ENCODE peak calls at places on chromosomes 4 and X, in five cellular contexts. One of them, this sample, is unnamed.

GRCh38 chr4:152289963-152290362 is 245.9 kb downstream of the FBXW7 start:
- DNase-seq in transverse colon: no peak
- DNase-seq in GM12878: no peak
- DNase-seq in sigmoid colon: no peak
- DNase-seq in tibial nerve: no peak
- DNase-seq in this sample: no peak

GRCh38 chr4:104446431-104446925 is 48.2 kb downstream of the CXXC4 start:
- DNase-seq in sigmoid colon: no peak
- DNase-seq in GM12878: no peak
- DNase-seq in transverse colon: no peak
- DNase-seq in tibial nerve: no peak
- DNase-seq in this sample: no peak

GRCh38 chr4:59223292-59223941 is 1976.7 kb upstream of the ADGRL3 start:
- DNase-seq in transverse colon: no peak
- DNase-seq in sigmoid colon: no peak
- DNase-seq in GM12878: no peak
- DNase-seq in tibial nerve: no peak
- DNase-seq in this sample: no peak

GRCh38 chr4:8267077-8267476 is 2.5 kb upstream of the HTRA3 start:
- DNase-seq in tibial nerve: peak; percentile 67
- DNase-seq in sigmoid colon: peak; percentile 90
- DNase-seq in transverse colon: peak; percentile 67
- DNase-seq in GM12878: no peak
- DNase-seq in this sample: peak; percentile 88

GRCh38 chr4:142036795-142037583 is 400.6 kb downstream of the IL15 start:
- DNase-seq in transverse colon: no peak
- DNase-seq in sigmoid colon: no peak
- DNase-seq in GM12878: no peak
- DNase-seq in tibial nerve: no peak
- DNase-seq in this sample: no peak

GRCh38 chrX:50812995-50813842 is 775 bp downstream of the SHROOM4 start:
- DNase-seq in sigmoid colon: peak; percentile 69
- DNase-seq in GM12878: no peak
- DNase-seq in tibial nerve: no peak
- DNase-seq in transverse colon: peak; percentile 25
- DNase-seq in this sample: peak; percentile 21

GRCh38 chrX:71164071-71164470 is 19.4 kb downstream of the NLGN3 start:
- DNase-seq in transverse colon: no peak
- DNase-seq in tibial nerve: no peak
- DNase-seq in GM12878: no peak
- DNase-seq in sigmoid colon: peak; percentile 37
- DNase-seq in this sample: no peak

GRCh38 chr4:20313237-20314030 is 61.7 kb downstream of the SLIT2 start:
- DNase-seq in transverse colon: peak; percentile 12
- DNase-seq in tibial nerve: no peak
- DNase-seq in sigmoid colon: no peak
- DNase-seq in GM12878: peak; percentile 1
- DNase-seq in this sample: no peak

GRCh38 chr4:99845179-99845578 is 28.6 kb downstream of the DAPP1 start:
- DNase-seq in transverse colon: no peak
- DNase-seq in sigmoid colon: no peak
- DNase-seq in tibial nerve: no peak
- DNase-seq in GM12878: no peak
- DNase-seq in this sample: no peak

GRCh38 chrX:44071847-44072545 is 98.8 kb upstream of the NDP start:
- DNase-seq in tibial nerve: no peak
- DNase-seq in transverse colon: no peak
- DNase-seq in GM12878: no peak
- DNase-seq in sigmoid colon: no peak
- DNase-seq in this sample: no peak

GRCh38 chrX:123173833-123174232 is 10.2 kb upstream of the GRIA3 start:
- DNase-seq in transverse colon: no peak
- DNase-seq in tibial nerve: no peak
- DNase-seq in GM12878: no peak
- DNase-seq in sigmoid colon: no peak
- DNase-seq in this sample: no peak

GRCh38 chrX:17792842-17793241 is 55.5 kb downstream of the SCML1 start:
- DNase-seq in transverse colon: no peak
- DNase-seq in GM12878: no peak
- DNase-seq in tibial nerve: no peak
- DNase-seq in sigmoid colon: no peak
- DNase-seq in this sample: no peak

GRCh38 chrX:51643377-51643776 is 24.7 kb upstream of the CENPVL3 start:
- DNase-seq in tibial nerve: no peak
- DNase-seq in GM12878: no peak
- DNase-seq in transverse colon: no peak
- DNase-seq in sigmoid colon: no peak
- DNase-seq in this sample: no peak

GRCh38 chrX:146241902-146242301 is 424.3 kb downstream of the SLITRK2 start:
- DNase-seq in sigmoid colon: no peak
- DNase-seq in tibial nerve: no peak
- DNase-seq in GM12878: no peak
- DNase-seq in transverse colon: no peak
- DNase-seq in this sample: no peak

GRCh38 chr4:40662962-40663604 is 33.4 kb upstream of the RBM47 start:
- DNase-seq in transverse colon: no peak
- DNase-seq in sigmoid colon: no peak
- DNase-seq in GM12878: peak; percentile 82
- DNase-seq in tibial nerve: no peak
- DNase-seq in this sample: no peak

GRCh38 chr4:3013839-3014350 is 50.5 kb downstream of the GRK4 start:
- DNase-seq in tibial nerve: no peak
- DNase-seq in transverse colon: no peak
- DNase-seq in sigmoid colon: no peak
- DNase-seq in GM12878: peak; percentile 46
- DNase-seq in this sample: no peak

GRCh38 chr4:176499518-176499917 is 179.8 kb downstream of the SPCS3 start:
- DNase-seq in sigmoid colon: no peak
- DNase-seq in GM12878: no peak
- DNase-seq in tibial nerve: no peak
- DNase-seq in transverse colon: no peak
- DNase-seq in this sample: no peak

GRCh38 chr4:148790691-148791090 is 348.5 kb upstream of the NR3C2 start:
- DNase-seq in GM12878: no peak
- DNase-seq in transverse colon: no peak
- DNase-seq in tibial nerve: no peak
- DNase-seq in sigmoid colon: no peak
- DNase-seq in this sample: no peak

GRCh38 chr4:93764647-93765246 is 63.8 kb upstream of the ATOH1 start:
- DNase-seq in tibial nerve: peak; percentile 65
- DNase-seq in GM12878: no peak
- DNase-seq in transverse colon: no peak
- DNase-seq in sigmoid colon: no peak
- DNase-seq in this sample: no peak

GRCh38 chr4:178778500-178778899 is 1336.3 kb upstream of the AGA start:
- DNase-seq in transverse colon: no peak
- DNase-seq in sigmoid colon: no peak
- DNase-seq in GM12878: no peak
- DNase-seq in tibial nerve: no peak
- DNase-seq in this sample: no peak

GRCh38 chr4:41446391-41446790 is 91.6 kb upstream of the LIMCH1 start:
- DNase-seq in tibial nerve: no peak
- DNase-seq in transverse colon: no peak
- DNase-seq in GM12878: no peak
- DNase-seq in sigmoid colon: no peak
- DNase-seq in this sample: no peak

GRCh38 chr4:11471613-11472012 is 42.9 kb upstream of the HS3ST1 start:
- DNase-seq in tibial nerve: peak; percentile 17
- DNase-seq in GM12878: peak; percentile 39
- DNase-seq in transverse colon: peak; percentile 41
- DNase-seq in sigmoid colon: peak; percentile 68
- DNase-seq in this sample: no peak
- H3K27ac ChIP-seq in tibial nerve: no peak overlapping the region
- H3K27ac ChIP-seq in GM12878: no peak overlapping the region
- H3K27ac ChIP-seq in transverse colon: no peak overlapping the region
- H3K27ac ChIP-seq in sigmoid colon: no peak overlapping the region
- H3K27ac ChIP-seq in this sample: no peak overlapping the region

DNA sequence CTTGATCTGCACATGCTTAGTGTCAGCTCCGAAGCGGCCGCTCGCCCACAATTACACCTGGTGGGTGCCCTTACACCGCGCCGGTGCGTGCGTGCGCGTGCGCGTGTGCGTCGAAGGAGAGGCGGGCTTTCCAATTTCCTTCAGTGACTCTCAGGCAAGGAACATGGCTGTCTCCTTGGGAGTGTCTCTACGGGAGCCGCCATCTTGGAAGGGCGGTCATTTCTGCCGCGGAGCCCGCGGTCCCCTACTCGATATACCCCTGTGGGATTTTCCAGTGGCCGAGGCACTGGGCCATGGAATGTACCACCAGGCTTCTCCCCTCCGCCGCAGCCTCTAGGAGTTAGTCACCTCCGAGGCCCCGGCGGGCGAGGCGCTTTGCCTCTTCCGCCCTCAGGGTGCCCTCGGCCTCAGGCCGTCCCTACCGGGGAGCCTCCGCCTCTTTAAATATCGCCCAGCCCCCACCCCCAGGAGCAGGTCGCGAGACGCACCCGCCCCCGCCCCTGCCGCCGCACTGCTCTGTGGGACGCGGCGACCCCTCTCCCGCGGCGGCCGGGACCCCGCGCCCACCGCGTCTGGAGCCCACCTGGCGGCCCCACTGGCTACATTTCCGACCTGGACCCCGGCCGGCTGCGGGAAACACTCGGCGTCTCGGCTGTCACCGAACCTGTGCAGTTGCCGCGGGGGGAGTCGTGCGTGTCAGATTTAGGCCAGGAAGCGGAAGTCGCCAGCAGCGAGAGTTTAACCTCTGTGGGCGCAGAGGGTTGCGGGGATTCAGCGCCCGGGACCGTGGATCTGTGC is at the start of gene ZNF41:
- DNase-seq in transverse colon: peak; percentile 74
- DNase-seq in tibial nerve: peak; percentile 49
- DNase-seq in GM12878: peak; percentile 64
- DNase-seq in sigmoid colon: peak; percentile 86
- DNase-seq in this sample: peak; percentile 70
- TF ChIP-seq POLR2A in transverse colon: peak; percentile 54
- TF ChIP-seq POLR2A in tibial nerve: no peak
- TF ChIP-seq POLR2A in GM12878: peak; percentile 74
- TF ChIP-seq POLR2A in sigmoid colon: no peak
- TF ChIP-seq POLR2A in this sample: no peak

GRCh38 chrX:109826954-109827708 is 94.1 kb upstream of the ACSL4 start:
- DNase-seq in tibial nerve: no peak
- DNase-seq in transverse colon: no peak
- DNase-seq in sigmoid colon: no peak
- DNase-seq in GM12878: no peak
- DNase-seq in this sample: no peak

GRCh38 chrX:109827772-109828171 is 94.7 kb upstream of the ACSL4 start:
- DNase-seq in sigmoid colon: no peak
- DNase-seq in tibial nerve: no peak
- DNase-seq in GM12878: no peak
- DNase-seq in transverse colon: no peak
- DNase-seq in this sample: no peak

GRCh38 chrX:109830157-109830703 is 97.2 kb upstream of the ACSL4 start:
- DNase-seq in transverse colon: no peak
- DNase-seq in tibial nerve: no peak
- DNase-seq in GM12878: no peak
- DNase-seq in sigmoid colon: no peak
- DNase-seq in this sample: no peak

GRCh38 chrX:109831326-109831985 is 98.4 kb upstream of the ACSL4 start:
- DNase-seq in tibial nerve: no peak
- DNase-seq in GM12878: no peak
- DNase-seq in transverse colon: no peak
- DNase-seq in sigmoid colon: no peak
- DNase-seq in this sample: no peak

DNA sequence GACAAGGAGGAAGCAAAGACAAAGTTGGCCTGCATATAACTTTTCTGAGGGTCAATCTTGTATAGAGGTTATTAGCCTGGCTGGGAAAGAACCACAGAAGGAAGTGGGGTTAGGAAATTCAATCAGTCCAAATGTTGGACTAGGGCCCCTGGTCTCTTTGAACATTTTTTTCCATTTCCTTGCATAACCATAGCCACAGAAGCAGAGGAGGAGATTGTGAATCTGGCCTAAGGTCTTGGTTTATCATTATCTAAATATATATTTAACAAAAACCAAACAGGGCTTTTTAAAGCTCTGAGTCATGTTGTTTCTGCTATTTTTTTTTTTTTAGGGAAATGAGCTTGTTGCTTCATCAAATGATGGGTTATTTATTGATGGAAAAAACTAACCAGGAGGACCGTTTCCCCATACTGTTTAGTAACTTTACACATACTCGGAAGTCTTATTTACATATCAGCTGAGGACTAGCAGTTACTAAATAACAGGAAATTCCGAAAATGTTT is 97.7 kb upstream of the ACSL4 start:
- DNase-seq in GM12878: no peak
- DNase-seq in transverse colon: no peak
- DNase-seq in sigmoid colon: no peak
- DNase-seq in tibial nerve: no peak
- DNase-seq in this sample: no peak
- TF ChIP-seq EP300 in GM12878: no peak
- TF ChIP-seq EP300 in transverse colon: no peak
- TF ChIP-seq EP300 in sigmoid colon: no peak
- TF ChIP-seq EP300 in tibial nerve: peak; percentile 9
- TF ChIP-seq EP300 in this sample: no peak

GRCh38 chr4:76210502-76210901 is 3.1 kb downstream of the SCARB2 start:
- DNase-seq in tibial nerve: no peak
- DNase-seq in GM12878: no peak
- DNase-seq in transverse colon: no peak
- DNase-seq in sigmoid colon: no peak
- DNase-seq in this sample: no peak
- H3K27ac ChIP-seq in tibial nerve: peak overlapping the region; percentile 94
- H3K27ac ChIP-seq in GM12878: no peak overlapping the region
- H3K27ac ChIP-seq in transverse colon: peak overlapping the region; percentile 98
- H3K27ac ChIP-seq in sigmoid colon: peak overlapping the region; percentile 94
- H3K27ac ChIP-seq in this sample: peak overlapping the region; percentile 22

DNA sequence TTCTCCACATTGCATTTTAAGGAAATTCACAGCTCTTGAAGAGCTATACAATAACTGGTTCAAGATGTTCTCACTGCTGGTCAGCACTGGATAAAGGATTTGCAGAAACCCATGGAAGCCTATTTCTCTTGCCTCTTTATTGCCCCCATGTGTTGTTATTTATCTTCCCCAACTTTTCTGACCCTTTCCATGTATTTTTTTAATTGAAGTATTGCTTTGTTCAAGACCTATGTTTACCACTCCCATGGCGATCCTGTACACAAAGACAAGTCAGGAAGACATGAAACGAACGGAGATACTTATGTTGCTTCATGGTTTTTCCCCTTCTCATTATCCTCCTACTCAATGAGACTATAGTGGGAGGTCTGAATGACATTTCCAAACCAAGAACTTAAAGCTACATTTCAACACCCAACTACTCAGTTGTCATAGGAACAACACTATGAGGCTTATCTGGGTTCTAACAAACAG is 566.4 kb upstream of the DIPK2B start:
- DNase-seq in GM12878: no peak
- DNase-seq in transverse colon: no peak
- DNase-seq in tibial nerve: no peak
- DNase-seq in sigmoid colon: no peak
- DNase-seq in this sample: no peak
- TF ChIP-seq POLR2A in GM12878: no peak
- TF ChIP-seq POLR2A in transverse colon: no peak
- TF ChIP-seq POLR2A in tibial nerve: no peak
- TF ChIP-seq POLR2A in sigmoid colon: no peak
- TF ChIP-seq POLR2A in this sample: no peak

This sample was measured in ovary.